ENCODE peak calls at places on chromosomes 7 and 10, in nine cellular contexts. O, B, M, U, Y, P, C, F and X are unnamed samples.

GRCh38 chr10:103708627-103709288 is 146.6 kb downstream of the SH3PXD2A start:
- DNase-seq in U (no peak), M (no peak), C (no peak), F (no peak), O (no peak), P (no peak), B (no peak), Y (no peak), X (no peak)

GRCh38 chr7:155509725-155510551 is 36.4 kb downstream of the CNPY1 start:
- DNase-seq in O (no peak), C (no peak), P (no peak), U (no peak), M (no peak), F (no peak), B (no peak), Y (no peak), X (no peak)

GRCh38 chr10:93687737-93688136 is 14.7 kb downstream of the FRA10AC1 start:
- DNase-seq in Y (no peak), M (no peak), B (no peak), O (no peak), P (no peak), U (no peak), F (no peak), C (no peak), X (no peak)

GRCh38 chr10:68249297-68249696 is 17.4 kb upstream of the ATOH7 start:
- DNase-seq in O (no peak), F (no peak), Y (no peak), C (no peak), U (no peak), M (no peak), B (no peak), P (no peak), X (no peak)

GRCh38 chr7:85286449-85286848 is 99.6 kb upstream of the SEMA3D start:
- DNase-seq in O (no peak), M (no peak), Y (no peak), F (no peak), U (no peak), B (no peak), C (peak), P (peak), X (no peak)

GRCh38 chr10:125722811-125723210 is 3.3 kb downstream of the EDRF1 start:
- DNase-seq in F (no peak), M (no peak), U (no peak), Y (no peak), C (no peak), B (no peak), P (no peak), O (no peak), X (no peak)

GRCh38 chr7:77335581-77335980 is 80.6 kb downstream of the GSAP start:
- DNase-seq in O (no peak), Y (no peak), M (no peak), F (no peak), P (peak), U (no peak), B (no peak), C (peak), X (no peak)

GRCh38 chr10:6119962-6120361 is 31.1 kb downstream of the RBM17 start:
- DNase-seq in P (no peak), Y (no peak), O (no peak), U (no peak), F (no peak), M (no peak), C (no peak), B (no peak), X (no peak)

GRCh38 chr7:9082203-9082602 is 648.8 kb downstream of the NXPH1 start:
- DNase-seq in F (no peak), U (no peak), O (no peak), C (no peak), Y (no peak), P (no peak), M (no peak), B (no peak), X (no peak)

GRCh38 chr10:60572511-60573194 is 183.0 kb upstream of the ANK3 start:
- DNase-seq in P (peak), U (peak), Y (no peak), M (no peak), O (peak), C (peak), F (peak), B (no peak), X (no peak)

GRCh38 chr10:60732240-60733188 is 45.8 kb upstream of the CDK1 start:
- DNase-seq in P (no peak), O (no peak), C (no peak), M (peak), F (no peak), Y (peak), U (no peak), B (peak), X (peak)

GRCh38 chr7:85630904-85631582 is 444.2 kb upstream of the SEMA3D start:
- DNase-seq in P (peak), Y (no peak), M (no peak), C (peak), U (no peak), F (peak), B (no peak), O (no peak), X (no peak)

GRCh38 chr10:68406111-68406814 is 814 bp downstream of the RUFY2 start:
- DNase-seq in C (peak), P (peak), O (peak), F (peak), B (peak), U (peak), M (peak), Y (no peak), X (peak)

GRCh38 chr7:107208046-107208458 is 39.2 kb downstream of the HBP1 start:
- DNase-seq in M (no peak), P (peak), B (no peak), Y (no peak), C (peak), F (no peak), O (no peak), U (no peak), X (no peak)

GRCh38 chr10:97842658-97843295 is 6.9 kb upstream of the GOLGA7B start:
- DNase-seq in C (no peak), F (peak), B (no peak), O (no peak), M (no peak), U (no peak), P (peak), Y (no peak), X (no peak)

GRCh38 chr10:69831231-69831855 is 29.6 kb downstream of the COL13A1 start:
- DNase-seq in P (peak), Y (no peak), B (no peak), M (no peak), F (peak), C (no peak), U (no peak), O (no peak), X (no peak)

GRCh38 chr10:46542567-46543323 is 13.7 kb downstream of the GPRIN2 start:
- DNase-seq in U (no peak), C (no peak), F (no peak), B (no peak), P (no peak), O (peak), M (peak), Y (peak), X (no peak)

GRCh38 chr7:34652784-34653183 is 5.2 kb upstream of the NPSR1 start:
- DNase-seq in P (no peak), Y (no peak), O (no peak), U (no peak), B (no peak), C (peak), M (no peak), F (peak), X (no peak)

GRCh38 chr10:132631348-132631735 is 93.8 kb downstream of the INPP5A start:
- DNase-seq in M (peak), O (peak), C (peak), B (no peak), P (peak), Y (no peak), U (no peak), F (peak), X (no peak)

GRCh38 chr10:111801841-111802240 is 381.7 kb downstream of the GPAM start:
- DNase-seq in M (no peak), B (no peak), F (no peak), O (no peak), C (no peak), Y (no peak), P (no peak), U (no peak), X (no peak)

GRCh38 chr7:38518516-38518915 is 112.7 kb downstream of the AMPH start:
- DNase-seq in F (peak), U (no peak), C (peak), P (no peak), O (no peak), M (no peak), B (no peak), Y (no peak), X (no peak)

GRCh38 chr10:4334076-4334475 is 491.9 kb upstream of the AKR1E2 start:
- DNase-seq in M (no peak), C (no peak), F (no peak), P (no peak), B (no peak), Y (no peak), U (no peak), O (no peak), X (no peak)

GRCh38 chr7:90312745-90313144 is 8.4 kb downstream of the FAM237B start:
- DNase-seq in F (peak), O (no peak), U (no peak), M (no peak), Y (no peak), P (peak), B (no peak), C (peak), X (no peak)

GRCh38 chr10:37754538-37755323 is 102.7 kb downstream of the ZNF248 start:
- DNase-seq in Y (no peak), B (no peak), P (peak), U (no peak), F (no peak), M (no peak), O (no peak), C (peak), X (no peak)

GRCh38 chr7:116812905-116813304 is 49.5 kb upstream of the CAPZA2 start:
- DNase-seq in P (no peak), O (no peak), F (no peak), U (no peak), B (no peak), Y (no peak), C (no peak), M (no peak), X (no peak)

GRCh38 chr10:130230036-130230435 is 93.8 kb downstream of the GLRX3 start:
- DNase-seq in U (no peak), B (no peak), P (no peak), M (no peak), F (no peak), Y (no peak), O (no peak), C (no peak), X (no peak)

GRCh38 chr7:150346922-150347321 is 5.5 kb upstream of the RARRES2 start:
- DNase-seq in Y (no peak), B (no peak), U (no peak), O (no peak), P (no peak), F (no peak), C (no peak), M (no peak), X (no peak)

GRCh38 chr10:97499561-97500296 is 1.0 kb downstream of the UBTD1 start:
- DNase-seq in F (peak), P (peak), B (peak), Y (no peak), O (peak), C (peak), U (no peak), M (no peak), X (no peak)

GRCh38 chr7:17626215-17626614 is 314.1 kb downstream of the SNX13 start:
- DNase-seq in P (no peak), F (no peak), O (no peak), B (no peak), U (no peak), Y (no peak), M (no peak), C (no peak), X (no peak)

GRCh38 chr10:70191161-70191770 is 21.0 kb upstream of the SAR1A start:
- DNase-seq in P (peak), F (peak), C (peak), O (no peak), Y (no peak), U (no peak), B (no peak), M (no peak), X (no peak)

GRCh38 chr10:12455774-12456173 is 106.4 kb downstream of the CAMK1D start:
- DNase-seq in B (no peak), U (no peak), F (no peak), C (peak), M (no peak), P (peak), O (no peak), Y (no peak), X (no peak)

GRCh38 chr10:484925-485661 is 204.4 kb downstream of the DIP2C start:
- DNase-seq in U (no peak), M (no peak), O (no peak), B (peak), F (no peak), C (no peak), Y (no peak), P (peak), X (peak)

GRCh38 chr10:73886625-73887024 is 12.3 kb upstream of the CAMK2G start:
- DNase-seq in U (no peak), P (no peak), C (no peak), O (no peak), Y (no peak), F (peak), B (no peak), M (peak), X (no peak)

GRCh38 chr7:51255536-51256243 is 60.9 kb downstream of the COBL start:
- DNase-seq in Y (no peak), P (no peak), O (no peak), M (peak), C (no peak), F (no peak), U (no peak), B (no peak), X (no peak)

GRCh38 chr10:132589681-132590080 is 52.1 kb downstream of the INPP5A start:
- DNase-seq in U (no peak), O (no peak), P (no peak), Y (peak), M (no peak), F (no peak), C (no peak), B (no peak), X (no peak)

GRCh38 chr10:129332476-129332875 is 134.6 kb upstream of the MGMT start:
- DNase-seq in M (no peak), Y (no peak), U (no peak), O (no peak), P (no peak), B (no peak), C (peak), F (no peak), X (no peak)

GRCh38 chr10:86872757-86873156 is 84.7 kb downstream of the MMRN2 start:
- DNase-seq in C (peak), O (no peak), P (peak), U (no peak), Y (no peak), F (peak), M (no peak), B (no peak), X (no peak)

GRCh38 chr10:31121797-31122586 is 90.3 kb upstream of the ZNF438 start:
- DNase-seq in F (peak), M (no peak), C (peak), B (no peak), U (no peak), Y (no peak), O (no peak), P (peak), X (no peak)

DNA sequence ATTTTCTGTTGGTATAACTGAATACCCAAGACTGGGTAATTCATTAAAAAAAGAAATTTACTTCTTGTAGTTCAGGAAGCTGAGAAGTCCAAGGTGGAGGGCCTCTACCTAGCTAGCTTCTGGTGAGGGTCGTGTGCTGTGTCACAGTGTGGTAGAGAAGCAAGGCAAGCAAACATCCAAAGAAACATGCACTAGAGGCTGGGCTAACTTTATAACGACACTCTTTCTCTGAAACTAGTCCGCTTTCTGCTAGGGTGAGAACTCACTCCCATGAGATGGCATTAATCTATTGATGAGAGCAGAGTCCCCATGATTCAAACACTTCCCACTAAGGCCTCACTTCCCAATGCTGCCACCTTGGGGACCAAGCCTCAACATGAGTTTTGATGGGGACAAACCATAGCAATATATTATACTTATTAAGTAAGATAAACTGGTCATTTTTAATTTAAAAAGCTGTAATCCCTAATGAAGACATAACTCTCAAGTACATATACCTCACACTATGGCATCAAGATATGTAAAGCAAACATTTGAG is 50.8 kb downstream of the PHYHIPL start:
- DNase-seq in O (no peak), M (no peak), U (no peak), C (no peak), Y (no peak), B (no peak), F (no peak), P (no peak), X (no peak)
- TF ChIP-seq CTCF in O (no peak), M (no peak), U (no peak), C (peak), Y (peak), B (no peak), F (no peak), P (no peak), X (no peak)

GRCh38 chr7:111517441-111518037 is 44.8 kb downstream of the IMMP2L start:
- DNase-seq in M (no peak), B (no peak), C (peak), U (no peak), F (peak), O (no peak), Y (no peak), P (no peak), X (no peak)
- TF ChIP-seq CTCF in M (no peak), B (no peak), C (no peak), U (no peak), F (no peak), O (no peak), Y (no peak), P (no peak), X (no peak)

DNA sequence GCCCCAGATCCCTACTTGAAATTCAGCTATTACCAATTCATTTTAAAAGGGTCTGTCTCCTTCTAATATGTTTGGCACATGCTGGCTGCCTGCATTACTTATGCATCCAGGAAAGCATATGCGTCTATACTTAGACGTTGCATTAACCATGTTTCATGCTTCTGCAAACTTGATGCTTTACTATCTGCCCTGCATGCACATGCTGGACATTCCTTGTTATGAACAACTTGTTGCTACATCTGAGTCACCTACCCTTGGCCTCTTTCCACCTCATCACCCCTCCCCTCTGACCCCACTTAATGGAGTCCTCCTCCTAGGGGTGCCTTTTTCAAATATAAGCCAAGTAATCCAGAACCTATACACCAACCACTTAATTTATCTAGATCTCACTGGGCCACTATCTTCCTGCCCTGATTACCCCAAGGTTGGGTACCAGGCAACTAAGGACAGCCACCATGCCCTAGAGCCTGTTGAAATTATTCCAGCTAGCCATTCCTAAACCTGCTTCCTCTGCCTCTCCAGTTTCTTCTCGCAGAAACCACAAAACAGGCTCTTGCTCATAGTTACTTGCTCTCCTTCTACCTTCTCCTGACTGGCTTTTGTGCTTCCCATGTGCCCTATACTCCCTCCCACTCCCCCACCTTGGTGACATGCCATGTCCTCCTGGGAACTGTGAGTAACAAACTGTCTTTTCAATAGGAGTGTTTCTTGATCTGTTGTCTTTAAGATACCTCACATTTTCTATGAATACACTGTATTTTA is 1187.9 kb downstream of the REEP3 start:
- DNase-seq in M (no peak), C (no peak), Y (no peak), F (no peak), U (no peak), P (no peak), B (no peak), O (no peak), X (no peak)
- TF ChIP-seq CTCF in M (no peak), C (no peak), Y (no peak), F (no peak), U (no peak), P (no peak), B (no peak), O (no peak), X (no peak)

GRCh38 chr7:11373546-11374142 is 400.0 kb downstream of the PHF14 start:
- DNase-seq in B (no peak), Y (no peak), P (peak), U (no peak), C (peak), O (no peak), M (no peak), F (peak), X (no peak)
- TF ChIP-seq CTCF in B (no peak), Y (peak), P (peak), U (peak), C (peak), O (peak), M (peak), F (no peak), X (peak)

GRCh38 chr7:24316340-24316739 is 32.4 kb downstream of the NPY start:
- DNase-seq in Y (no peak), C (no peak), M (no peak), F (no peak), O (no peak), U (no peak), B (no peak), P (no peak), X (no peak)

GRCh38 chr7:24323961-24324480 is 40.0 kb downstream of the NPY start:
- DNase-seq in P (no peak), U (no peak), Y (no peak), F (no peak), B (no peak), O (no peak), M (no peak), C (no peak), X (no peak)

GRCh38 chr7:24318326-24318725 is 34.3 kb downstream of the NPY start:
- DNase-seq in Y (no peak), O (no peak), B (no peak), C (no peak), P (no peak), U (no peak), M (no peak), F (no peak), X (peak)

GRCh38 chr7:24313777-24314176 is 29.8 kb downstream of the NPY start:
- DNase-seq in C (no peak), O (no peak), F (no peak), U (no peak), M (no peak), Y (no peak), B (no peak), P (no peak), X (no peak)

GRCh38 chr7:24319209-24319608 is 35.2 kb downstream of the NPY start:
- DNase-seq in P (no peak), O (no peak), B (no peak), Y (no peak), M (no peak), U (no peak), F (no peak), C (no peak), X (no peak)
- TF ChIP-seq CTCF in P (no peak), O (no peak), B (no peak), Y (no peak), M (no peak), U (no peak), F (no peak), C (no peak), X (no peak)

DNA sequence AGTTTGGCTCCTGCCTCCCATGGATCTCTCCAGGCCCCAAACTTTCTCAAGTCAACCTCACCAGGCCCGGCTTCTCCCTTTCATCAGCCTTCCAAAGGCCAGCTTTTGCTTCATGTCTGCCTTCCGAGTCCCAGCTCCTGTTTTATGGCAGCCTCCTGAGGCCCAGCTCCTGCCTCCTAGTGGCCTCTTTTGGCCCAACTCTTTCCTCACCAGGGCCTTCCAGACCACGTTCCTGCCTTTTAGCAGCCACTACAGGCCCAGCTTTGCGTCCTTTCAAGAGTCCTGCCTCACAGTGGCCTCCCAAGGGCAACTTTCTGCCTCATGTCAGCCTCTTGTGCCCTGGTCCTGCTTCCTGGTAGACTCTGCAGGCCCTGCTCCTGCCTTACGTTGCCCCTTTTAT is 15.3 kb upstream of the TMEM248 start:
- DNase-seq in F (no peak), O (no peak), M (no peak), Y (peak), P (no peak), C (no peak), B (no peak), U (no peak), X (no peak)
- TF ChIP-seq CTCF in F (no peak), O (no peak), M (no peak), Y (peak), P (peak), C (peak), B (no peak), U (peak), X (no peak)

GRCh38 chr7:101816499-101817030 is 861 bp upstream of the CUX1 start:
- DNase-seq in Y (no peak), C (peak), F (peak), U (no peak), O (peak), B (no peak), P (no peak), M (no peak), X (peak)
- TF ChIP-seq CTCF in Y (no peak), C (no peak), F (no peak), U (peak), O (no peak), B (no peak), P (no peak), M (no peak), X (peak)